ENCODE peak calls at places on chromosomes 1 and 21, in nine cellular contexts. V is astrocyte of the spinal cord; O is RWPE1; K is NCI-H1417; P is stimulated activated CD4-positive, alpha-beta T cell treated with anti-CD3 and anti-CD28 coated beads, Interleukin-15, amount 100 ng/mL, for 24 hours; I is stimulated activated effector memory CD8-positive, alpha-beta T cell treated with anti-CD3 and anti-CD28 coated beads, Interleukin-12 subunit alpha, Interleukin-12 subunit beta, amount 100 ng/mL, for 72 hours; Q is HS-5; Z is HFFc6; W is Calu3. J is an unnamed sample.

GRCh38 chr1:205570796-205571537 is 60.8 kb downstream of the ELK4 start:
- DNase-seq in V (no peak), P (no peak), W (no peak), I (no peak), Z (no peak), K (no peak), O (peak), Q (no peak), J (no peak)

GRCh38 chr1:10302416-10302815 is 92.0 kb downstream of the KIF1B start:
- DNase-seq in O (no peak), W (no peak), P (no peak), Z (no peak), V (no peak), Q (no peak), I (no peak), K (no peak), J (no peak)

GRCh38 chr1:84688461-84689061 is 1.7 kb downstream of the SSX2IP start:
- DNase-seq in Z (no peak), Q (no peak), K (peak), P (no peak), W (no peak), I (no peak), V (no peak), O (no peak), J (no peak)

GRCh38 chr1:162541619-162542141 is 19.8 kb upstream of the UAP1 start:
- DNase-seq in V (peak), Z (peak), O (peak), W (no peak), Q (peak), K (no peak), P (no peak), I (no peak), J (no peak)

GRCh38 chr1:18149113-18149641 is 41.6 kb downstream of the IGSF21 start:
- DNase-seq in P (no peak), Q (no peak), W (no peak), V (no peak), O (peak), K (peak), Z (no peak), I (no peak), J (peak)

GRCh38 chr1:8562881-8563865 is 245.3 kb downstream of the SLC45A1 start:
- DNase-seq in O (no peak), I (no peak), P (no peak), K (no peak), Z (peak), V (no peak), Q (no peak), W (no peak), J (no peak)

GRCh38 chr1:229887043-229887822 is 179.8 kb upstream of the GALNT2 start:
- DNase-seq in Q (no peak), W (no peak), K (no peak), O (peak), P (no peak), V (no peak), Z (peak), I (no peak), J (no peak)

GRCh38 chr1:39272027-39272790 is 67.7 kb downstream of the MACF1 start:
- DNase-seq in K (peak), V (no peak), Q (no peak), I (no peak), P (no peak), O (no peak), Z (no peak), W (no peak), J (peak)

GRCh38 chr1:207202480-207202879 is 98.4 kb downstream of the C4BPA start:
- DNase-seq in I (no peak), O (no peak), Z (no peak), Q (no peak), P (no peak), W (no peak), K (no peak), V (no peak), J (no peak)

GRCh38 chr1:199687321-199687720 is 340.2 kb upstream of the NR5A2 start:
- DNase-seq in P (no peak), O (peak), K (no peak), Z (peak), V (peak), W (no peak), I (no peak), Q (peak), J (no peak)

GRCh38 chr1:111660204-111661150 is 40.9 kb downstream of the RAP1A start:
- DNase-seq in Q (no peak), Z (no peak), V (no peak), P (no peak), I (no peak), K (no peak), W (no peak), O (no peak), J (no peak)

GRCh38 chr1:34597877-34598514 is 156.9 kb upstream of the GJB5 start:
- DNase-seq in O (peak), P (peak), W (peak), V (peak), Q (no peak), Z (peak), K (peak), I (peak), J (peak)

GRCh38 chr1:62280960-62281465 is 38.2 kb downstream of the KANK4 start:
- DNase-seq in V (no peak), Q (no peak), K (no peak), W (no peak), I (no peak), O (no peak), Z (no peak), P (no peak), J (no peak)

GRCh38 chr1:94866178-94866822 is 46.1 kb downstream of the SLC44A3 start:
- DNase-seq in Z (peak), Q (no peak), V (peak), W (no peak), O (no peak), I (no peak), P (no peak), K (no peak), J (no peak)

GRCh38 chr1:65527672-65528071 is 107.2 kb downstream of the LEPR start:
- DNase-seq in Q (no peak), W (no peak), P (no peak), O (no peak), I (no peak), V (no peak), K (no peak), Z (peak), J (no peak)

GRCh38 chr1:34113887-34114286 is 51.1 kb downstream of the CSMD2 start:
- DNase-seq in W (peak), Q (no peak), Z (peak), V (no peak), I (no peak), P (no peak), O (peak), K (no peak), J (no peak)

GRCh38 chr1:99751877-99752504 is 14.4 kb downstream of the FRRS1 start:
- DNase-seq in I (no peak), Z (no peak), Q (no peak), P (peak), O (no peak), K (no peak), V (no peak), W (no peak), J (no peak)

GRCh38 chr1:153375511-153375910 is at the start of gene S100A12:
- DNase-seq in I (no peak), Z (peak), W (peak), V (peak), P (no peak), K (no peak), Q (peak), O (peak), J (no peak)

GRCh38 chr1:233791750-233792149 is 112.7 kb upstream of the SLC35F3 start:
- DNase-seq in O (no peak), W (no peak), Q (no peak), Z (no peak), K (no peak), I (no peak), V (no peak), P (no peak), J (peak)

GRCh38 chr1:150273310-150273709 is 720 bp downstream of the C1orf54 start:
- DNase-seq in Q (no peak), O (no peak), V (peak), I (no peak), W (no peak), K (no peak), Z (no peak), P (no peak), J (no peak)

GRCh38 chr1:15417365-15417934 is 7.8 kb downstream of the EFHD2 start:
- DNase-seq in P (peak), W (peak), K (no peak), Q (peak), I (no peak), Z (peak), O (peak), V (peak), J (no peak)

GRCh38 chr1:203626910-203627246 is 246 bp downstream of the ATP2B4 start:
- DNase-seq in W (no peak), P (no peak), Q (no peak), O (no peak), K (peak), I (no peak), V (no peak), Z (no peak), J (no peak)

GRCh38 chr1:3905266-3905952 is 5.3 kb upstream of the C1orf174 start:
- DNase-seq in O (no peak), Z (no peak), I (no peak), W (no peak), P (no peak), Q (no peak), K (no peak), V (no peak), J (no peak)

GRCh38 chr1:244273845-244274619 is 177.7 kb downstream of the ADSS2 start:
- DNase-seq in I (no peak), O (peak), V (peak), Z (peak), W (peak), Q (peak), K (peak), P (peak), J (no peak)

GRCh38 chr1:222034790-222035189 is 292.9 kb upstream of the DUSP10 start:
- DNase-seq in I (no peak), Q (no peak), P (no peak), K (no peak), Z (no peak), W (no peak), V (peak), O (no peak), J (no peak)

GRCh38 chr21:37269481-37269880 is 2.3 kb upstream of the VPS26C start:
- DNase-seq in O (no peak), W (no peak), Q (no peak), K (no peak), I (no peak), Z (no peak), V (no peak), P (no peak), J (no peak)

GRCh38 chr21:22343303-22343702 is 1345.1 kb downstream of the NCAM2 start:
- DNase-seq in V (no peak), I (no peak), Z (no peak), W (no peak), O (no peak), P (no peak), K (no peak), Q (no peak), J (no peak)

GRCh38 chr21:31455506-31455905 is 111.4 kb upstream of the TIAM1 start:
- DNase-seq in P (no peak), Z (no peak), Q (no peak), O (no peak), V (no peak), W (no peak), K (no peak), I (no peak), J (no peak)

GRCh38 chr1:37817481-37817880 is 9.5 kb upstream of the YRDC start:
- DNase-seq in Q (no peak), O (no peak), I (no peak), V (no peak), K (no peak), P (no peak), Z (no peak), W (no peak), J (no peak)

GRCh38 chr1:155191904-155192303 is 15.8 kb downstream of the THBS3 start:
- DNase-seq in V (no peak), K (no peak), W (no peak), P (no peak), I (no peak), O (no peak), Z (no peak), Q (no peak), J (no peak)

GRCh38 chr1:125087691-125088090 is 3902.9 kb downstream of the SRGAP2C start:
- DNase-seq in Z (no peak), W (no peak), O (no peak), Q (no peak), K (no peak), P (no peak), V (no peak), I (no peak), J (no peak)

GRCh38 chr1:224435318-224435763 is 744 bp upstream of the WDR26 start:
- DNase-seq in O (no peak), Q (peak), Z (peak), P (peak), W (no peak), K (no peak), I (no peak), V (peak), J (no peak)

GRCh38 chr21:45559216-45560105 is 17.2 kb upstream of the SLC19A1 start:
- DNase-seq in Q (no peak), Z (no peak), I (no peak), K (no peak), P (no peak), O (no peak), W (no peak), V (no peak), J (no peak)

GRCh38 chr1:110756506-110756905 is 81.8 kb upstream of the KCNA3 start:
- DNase-seq in Q (no peak), Z (no peak), I (no peak), O (no peak), K (no peak), V (no peak), W (no peak), P (no peak), J (peak)

GRCh38 chr1:64929221-64929620 is 37.1 kb downstream of the JAK1 start:
- DNase-seq in V (no peak), K (no peak), W (no peak), I (no peak), Q (no peak), P (no peak), O (no peak), Z (no peak), J (no peak)

GRCh38 chr1:218351617-218352438 is 6.7 kb downstream of the TGFB2 start:
- DNase-seq in P (peak), K (no peak), V (peak), O (no peak), W (no peak), I (no peak), Z (no peak), Q (no peak), J (no peak)